ENCODE peak calls at places on chromosome 4, in six cellular contexts. H is HepG2, E is fibroblast of lung, D is K562, G is colonic mucosa, X is PC-3. V is an unnamed sample.

GRCh38 chr4:140659935-140660710 is 91.4 kb upstream of the UCP1 start:
- DNase-seq in G (no peak), D (no peak), E (peak; percentile 48), H (no peak), X (no peak), V (no peak)

GRCh38 chr4:2794707-2795557 is 2.0 kb downstream of the SH3BP2 start:
- DNase-seq in G (peak; percentile 61), E (peak; percentile 84), X (no peak), H (no peak), D (no peak), V (peak; percentile 44)

GRCh38 chr4:153471691-153472080 is 5.5 kb downstream of the TMEM131L start:
- DNase-seq in G (no peak), X (no peak), H (no peak), E (no peak), D (no peak), V (no peak)

GRCh38 chr4:41143721-41144379 is 70.5 kb downstream of the APBB2 start:
- DNase-seq in X (peak; percentile 19), E (peak; percentile 53), G (no peak), H (no peak), D (no peak), V (no peak)

GRCh38 chr4:150579591-150580234 is 2.2 kb upstream of the MAB21L2 start:
- DNase-seq in H (no peak), D (no peak), E (peak; percentile 68), X (no peak), G (no peak), V (peak; percentile 79)

GRCh38 chr4:6767341-6767724 is 15.2 kb upstream of the KIAA0232 start:
- DNase-seq in X (peak; percentile 68), D (no peak), G (peak; percentile 69), E (peak; percentile 35), H (no peak), V (peak; percentile 29)

GRCh38 chr4:60485279-60485678 is 714.8 kb upstream of the ADGRL3 start:
- DNase-seq in G (no peak), E (no peak), X (peak; percentile 40), D (no peak), H (no peak), V (no peak)

GRCh38 chr4:4384837-4385236 is 2.1 kb upstream of the NSG1 start:
- DNase-seq in D (peak; percentile 34), H (peak; percentile 12), X (peak; percentile 16), G (no peak), E (no peak), V (peak; percentile 93)

GRCh38 chr4:123315617-123316016 is 81.0 kb upstream of the SPRY1 start:
- DNase-seq in G (no peak), E (no peak), D (no peak), H (no peak), X (peak; percentile 78), V (no peak)

GRCh38 chr4:72858328-72858727 is 211.2 kb downstream of the COX18 start:
- DNase-seq in D (no peak), H (no peak), X (peak; percentile 79), E (peak; percentile 93), G (no peak), V (no peak)

GRCh38 chr4:185510803-185511202 is 24.5 kb downstream of the PDLIM3 start:
- DNase-seq in H (no peak), D (no peak), G (no peak), X (no peak), E (no peak), V (no peak)

GRCh38 chr4:73831569-73831968 is 4.9 kb upstream of the CXCL6 start:
- DNase-seq in D (no peak), G (no peak), H (no peak), E (peak; percentile 70), X (no peak), V (no peak)

GRCh38 chr4:28093071-28093470 is 1232.4 kb downstream of the STIM2 start:
- DNase-seq in E (no peak), X (no peak), H (no peak), G (no peak), D (no peak), V (no peak)

GRCh38 chr4:38753021-38753806 is 29.6 kb downstream of the TLR10 start:
- DNase-seq in G (peak; percentile 58), D (no peak), H (peak; percentile 38), X (no peak), E (peak; percentile 100), V (peak; percentile 97)

GRCh38 chr4:168408620-168409019 is 71.7 kb downstream of the DDX60L start:
- DNase-seq in E (peak; percentile 98), D (no peak), G (peak; percentile 40), H (no peak), X (peak; percentile 86), V (no peak)

GRCh38 chr4:54929459-54929858 is 195.9 kb downstream of the KDR start:
- DNase-seq in H (no peak), G (no peak), D (no peak), E (no peak), X (no peak), V (no peak)

GRCh38 chr4:8913121-8913857 is 41.6 kb upstream of the HMX1 start:
- DNase-seq in H (no peak), X (no peak), E (no peak), D (no peak), G (peak; percentile 12), V (no peak)

GRCh38 chr4:38509551-38509950 is 154.4 kb upstream of the KLF3 start:
- DNase-seq in H (no peak), X (no peak), D (no peak), G (no peak), E (no peak), V (no peak)

GRCh38 chr4:149727663-149728062 is 88.0 kb downstream of the IQCM start:
- DNase-seq in E (no peak), X (no peak), G (no peak), H (no peak), D (no peak), V (no peak)

GRCh38 chr4:158007566-158007965 is 165.3 kb downstream of the GASK1B start:
- DNase-seq in X (no peak), D (no peak), E (no peak), G (no peak), H (no peak), V (no peak)

GRCh38 chr4:53730431-53730830 is 139.1 kb upstream of the LNX1 start:
- DNase-seq in H (no peak), X (no peak), E (peak; percentile 28), D (no peak), G (no peak), V (no peak)

GRCh38 chr4:185833055-185833598 is 21.1 kb upstream of the SORBS2 start:
- DNase-seq in D (no peak), H (peak; percentile 66), G (no peak), E (peak; percentile 92), X (no peak), V (no peak)

GRCh38 chr4:183842134-183842838 is 62.8 kb upstream of the STOX2 start:
- DNase-seq in G (no peak), D (no peak), H (no peak), X (no peak), E (no peak), V (no peak)

GRCh38 chr4:183840311-183840710 is 64.8 kb upstream of the STOX2 start:
- DNase-seq in X (peak; percentile 82), H (peak; percentile 60), D (peak; percentile 63), G (peak; percentile 75), E (peak; percentile 64), V (peak; percentile 93)

GRCh38 chr4:183841001-183841400 is 64.1 kb upstream of the STOX2 start:
- DNase-seq in X (no peak), H (no peak), D (no peak), E (no peak), G (no peak), V (no peak)

GRCh38 chr4:183837222-183837621 is 67.9 kb upstream of the STOX2 start:
- DNase-seq in H (no peak), X (no peak), G (no peak), D (no peak), E (no peak), V (no peak)

GRCh38 chr4:183838987-183839712 is 66.0 kb upstream of the STOX2 start:
- DNase-seq in X (peak; percentile 37), G (no peak), H (no peak), D (no peak), E (no peak), V (peak; percentile 65)
- TF ChIP-seq CTCF in X (peak; percentile 56), G (no peak), H (peak; percentile 42), D (no peak), E (peak; percentile 34), V (peak; percentile 63)

GRCh38 chr4:133960975-133961374 is 240.6 kb downstream of the PABPC4L start:
- DNase-seq in X (no peak), E (no peak), G (no peak), H (no peak), D (no peak), V (no peak)
- H3K4me3 ChIP-seq in X (no peak overlapping the region), E (no peak overlapping the region), G (no peak overlapping the region), H (no peak overlapping the region), D (no peak overlapping the region), V (no peak overlapping the region)

GRCh38 chr4:184267673-184268573 is 50.2 kb upstream of the ENPP6 start:
- DNase-seq in E (peak; percentile 94), D (peak; percentile 53), X (peak; percentile 65), H (peak; percentile 43), G (peak; percentile 57), V (peak; percentile 47)
- H3K9ac ChIP-seq in E (peak overlapping the region; percentile 32), D (peak overlapping the region; percentile 87), X (no peak overlapping the region), H (peak overlapping the region; percentile 48), G (peak overlapping the region; percentile 61), V (no peak overlapping the region)

GRCh38 chr4:71495454-71495853 is 156.6 kb downstream of the SLC4A4 start:
- DNase-seq in D (no peak), X (peak; percentile 23), G (no peak), H (no peak), E (no peak), V (no peak)

GRCh38 chr4:71498002-71498401 is 159.2 kb downstream of the SLC4A4 start:
- DNase-seq in G (no peak), X (peak; percentile 78), D (no peak), E (peak; percentile 45), H (no peak), V (no peak)

GRCh38 chr4:71498624-71499023 is 159.8 kb downstream of the SLC4A4 start:
- DNase-seq in D (no peak), H (no peak), E (no peak), G (no peak), X (no peak), V (no peak)

GRCh38 chr4:71497078-71497477 is 158.3 kb downstream of the SLC4A4 start:
- DNase-seq in D (no peak), G (no peak), H (no peak), E (no peak), X (no peak), V (no peak)

DNA sequence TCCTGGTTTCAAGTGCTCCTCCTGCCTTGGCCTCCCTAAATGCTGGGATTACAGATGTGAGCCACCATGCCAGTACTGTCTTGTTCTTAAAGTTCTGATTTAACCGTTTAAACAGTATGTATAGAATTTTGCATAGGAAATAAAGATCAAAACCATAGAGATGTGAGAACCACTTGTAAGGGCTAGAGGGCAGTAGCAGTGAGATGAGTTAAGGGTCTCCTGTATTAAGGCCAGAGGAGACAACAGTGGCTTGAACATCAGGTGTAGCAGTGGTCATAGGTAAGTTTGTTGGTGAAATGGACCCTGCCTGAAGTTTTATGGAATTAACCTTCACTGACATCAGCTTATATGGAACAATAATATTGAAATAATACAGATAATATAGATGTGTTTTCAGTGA is 155.7 kb downstream of the SLC4A4 start:
- DNase-seq in E (no peak), X (peak; percentile 25), D (no peak), G (no peak), H (no peak), V (no peak)
- TF ChIP-seq CTCF in E (no peak), X (peak; percentile 60), D (no peak), G (no peak), H (no peak), V (peak; percentile 65)